ENCODE peak calls at places on chromosomes 16 and 17, in four cellular contexts. S, G, I and O are unnamed samples.
A peak's percentile ranks its signal among the peaks of the same experiment; 100 is the strongest.

GRCh38 chr17:6831662-6832263 is at the start of gene TEKT1:
- DNase-seq in G (peak; percentile 83), S (peak; percentile 84), I (peak; percentile 5), O (no peak)

GRCh38 chr16:8271344-8271743 is 319.0 kb downstream of the TMEM114 start:
- DNase-seq in I (no peak), S (no peak), G (no peak), O (no peak)

GRCh38 chr16:85192736-85193493 is 80.6 kb upstream of the CIBAR2 start:
- DNase-seq in S (no peak), G (no peak), I (no peak), O (no peak)

GRCh38 chr17:63646492-63646815 is 24.2 kb downstream of the MAP3K3 start:
- DNase-seq in I (no peak), S (no peak), G (peak; percentile 67), O (no peak)

GRCh38 chr16:79093554-79093967 is 507.0 kb downstream of the MAF start:
- DNase-seq in S (no peak), G (no peak), I (no peak), O (no peak)

GRCh38 chr17:3915642-3916012 is 638 bp downstream of the P2RX1 start:
- DNase-seq in I (no peak), S (no peak), G (no peak), O (no peak)

GRCh38 chr17:6040473-6040872 is 29.7 kb upstream of the WSCD1 start:
- DNase-seq in I (no peak), S (no peak), G (no peak), O (no peak)

GRCh38 chr16:17336501-17336900 is 134.3 kb downstream of the XYLT1 start:
- DNase-seq in I (no peak), G (no peak), S (no peak), O (no peak)

GRCh38 chr17:622356-622755 is 92.3 kb downstream of the VPS53 start:
- DNase-seq in I (no peak), S (peak; percentile 83), G (no peak), O (no peak)

GRCh38 chr16:3086596-3087242 is 12.4 kb downstream of the ZSCAN10 start:
- DNase-seq in G (no peak), S (no peak), I (no peak), O (no peak)

GRCh38 chr16:3088450-3088849 is 10.6 kb downstream of the ZSCAN10 start:
- DNase-seq in G (no peak), S (no peak), I (no peak), O (no peak)

GRCh38 chr16:3087836-3088235 is 11.3 kb downstream of the ZSCAN10 start:
- DNase-seq in G (peak; percentile 19), S (no peak), I (no peak), O (no peak)

GRCh38 chr16:3085868-3086595 is 13.1 kb downstream of the ZSCAN10 start:
- DNase-seq in G (no peak), I (no peak), S (no peak), O (no peak)

GRCh38 chr16:3087243-3087791 is 11.8 kb downstream of the ZSCAN10 start:
- DNase-seq in I (no peak), S (no peak), G (peak; percentile 28), O (no peak)
- TF ChIP-seq CTCF in I (peak; percentile 36), S (no peak), G (peak; percentile 46), O (peak; percentile 23)

DNA sequence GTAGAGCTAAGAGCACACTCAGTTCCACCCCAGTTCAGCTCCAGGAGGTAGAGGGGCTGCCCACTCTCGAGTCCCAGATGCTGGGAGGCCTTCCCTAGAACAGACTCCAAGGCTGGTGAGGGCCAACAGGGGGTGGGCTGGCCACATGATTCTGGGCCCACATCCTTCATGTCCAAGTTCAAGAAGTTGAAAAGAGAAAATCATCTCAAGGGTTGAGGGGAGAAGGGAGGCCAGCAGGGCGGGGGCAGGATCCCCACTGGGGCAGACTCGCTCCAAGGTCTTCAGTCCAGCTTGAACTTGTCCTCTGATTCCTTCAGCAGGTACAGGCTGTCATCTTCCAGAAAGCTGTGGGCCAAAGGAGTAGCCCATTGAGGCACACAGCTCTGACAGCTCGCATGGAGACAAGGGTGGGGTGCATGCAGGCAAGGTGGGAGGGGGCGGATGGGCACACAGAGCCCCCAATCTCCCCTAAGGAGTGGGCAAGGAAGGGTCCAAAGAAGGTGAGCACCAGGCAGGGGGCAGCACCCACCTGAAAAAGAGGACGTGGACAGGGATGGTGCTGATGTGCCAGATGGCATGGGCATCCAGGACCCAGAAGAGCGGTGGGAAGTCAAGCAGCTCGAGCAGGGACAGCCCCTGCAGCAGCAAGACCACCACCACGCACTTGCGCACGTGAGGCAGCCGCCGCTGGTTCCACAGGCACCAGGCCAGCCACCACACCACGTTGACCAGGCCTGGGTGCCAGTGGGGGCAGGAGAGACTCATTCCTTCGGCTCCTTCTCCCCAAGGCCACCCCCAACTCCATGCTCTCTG is 4.5 kb downstream of the PNMT start:
- DNase-seq in G (no peak), I (no peak), S (no peak), O (no peak)
- TF ChIP-seq CTCF in G (no peak), I (no peak), S (no peak), O (peak; percentile 26)

GRCh38 chr16:66731101-66731500 is 20.3 kb downstream of the DYNC1LI2 start:
- DNase-seq in G (no peak), I (no peak), S (no peak), O (no peak)

GRCh38 chr16:66728804-66729203 is 22.6 kb downstream of the DYNC1LI2 start:
- DNase-seq in S (no peak), G (no peak), I (no peak), O (no peak)

GRCh38 chr16:66728117-66728787 is 23.2 kb downstream of the DYNC1LI2 start:
- DNase-seq in I (no peak), S (peak; percentile 58), G (peak; percentile 67), O (no peak)
- TF ChIP-seq CTCF in I (peak; percentile 53), S (peak; percentile 51), G (peak; percentile 58), O (peak; percentile 74)

DNA sequence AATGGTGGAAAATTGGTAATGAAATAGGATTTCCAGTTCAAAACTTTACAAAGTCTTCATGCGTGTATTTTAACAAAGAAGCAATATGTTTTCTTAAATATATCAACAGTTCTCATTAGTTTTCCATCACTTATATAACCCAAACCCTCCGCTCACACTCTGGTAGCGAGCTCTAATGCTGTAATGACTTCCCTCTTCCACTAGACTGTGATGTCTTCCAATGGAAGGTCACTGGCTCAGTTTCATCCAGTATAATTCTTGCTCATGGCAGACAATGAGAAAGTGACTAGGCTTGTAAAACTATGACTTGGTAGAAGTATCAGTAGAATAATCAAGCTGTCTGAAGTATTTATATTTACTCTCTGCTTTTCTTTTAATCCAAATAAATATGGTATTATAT is 32.8 kb downstream of the NETO2 start:
- DNase-seq in S (peak; percentile 13), I (no peak), G (no peak), O (no peak)
- TF ChIP-seq CTCF in S (peak; percentile 32), I (no peak), G (no peak), O (no peak)

DNA sequence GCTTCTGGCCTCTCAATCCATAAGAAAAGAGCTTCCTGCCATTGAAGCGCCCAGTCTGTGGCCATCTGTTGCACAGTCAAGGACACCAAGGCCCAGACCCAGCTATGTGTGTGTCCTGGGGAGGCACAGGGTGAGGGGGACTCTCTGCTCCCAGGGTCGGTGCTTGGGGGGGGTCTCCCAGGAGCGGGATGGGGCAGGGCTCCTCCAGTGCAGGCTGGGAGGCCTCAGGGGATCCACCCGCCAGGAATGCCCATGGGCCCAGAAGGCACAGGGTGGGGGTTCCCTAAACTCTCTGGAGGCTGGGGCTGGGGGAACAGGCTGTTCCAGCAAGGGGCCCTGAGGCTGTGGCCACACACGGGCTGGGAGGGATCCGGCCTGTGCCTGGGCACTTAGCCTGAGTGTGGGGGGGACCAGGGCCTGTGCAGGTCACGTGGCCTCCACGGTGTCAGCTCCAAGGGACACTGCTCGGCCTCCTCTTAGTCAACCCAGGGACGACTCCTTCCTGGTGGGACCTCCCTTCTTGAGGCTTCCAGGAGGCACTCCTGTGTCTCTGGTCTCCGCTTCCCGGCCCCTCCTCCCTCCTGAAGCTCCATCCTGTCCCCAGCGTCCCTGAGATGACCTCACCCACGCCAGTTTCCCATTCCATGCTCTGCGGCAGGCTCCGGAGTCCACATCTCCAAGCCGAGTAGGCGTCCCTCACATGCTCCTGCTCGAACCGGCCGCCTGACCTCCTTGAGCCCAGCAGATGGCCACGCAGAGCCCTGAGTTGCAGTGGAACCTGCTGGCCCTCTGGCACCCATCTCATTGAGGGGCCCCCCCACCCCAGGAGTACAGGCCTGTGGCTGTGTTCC is 23.1 kb upstream of the BAHCC1 start:
- DNase-seq in I (no peak), G (no peak), S (no peak), O (no peak)
- TF ChIP-seq CTCF in I (peak; percentile 60), G (peak; percentile 7), S (peak; percentile 4), O (peak; percentile 55)

DNA sequence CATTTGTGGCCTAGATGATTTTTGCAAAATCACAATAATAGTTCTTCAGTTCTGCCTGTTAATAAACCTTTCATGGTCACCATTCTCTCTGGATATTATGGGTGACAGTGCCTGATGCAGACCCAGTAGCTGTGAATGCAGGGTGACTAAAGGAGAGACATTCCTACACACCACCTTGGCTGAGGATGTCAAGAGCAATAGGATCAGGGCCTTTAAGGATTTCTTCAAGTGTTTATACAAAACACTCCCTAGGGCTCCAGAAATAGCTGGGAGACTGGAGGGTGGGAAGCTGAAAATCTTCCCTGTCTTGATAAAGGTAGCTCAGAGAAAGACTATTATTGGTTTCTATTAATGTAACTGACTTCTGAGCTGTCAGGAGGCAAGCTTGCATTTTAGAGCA is 171.7 kb upstream of the DYNLRB2 start:
- DNase-seq in S (no peak), I (no peak), G (no peak), O (peak; percentile 4)
- TF ChIP-seq CTCF in S (no peak), I (no peak), G (no peak), O (no peak)